ENCODE peak calls at places on chromosome 11, in seven cellular contexts. N is IMR-90, X is H9, D is mesenchymal stem cell, W is mesendoderm, G is H1, M is neuronal stem cell. C is an unnamed sample.

GRCh38 chr11:11608783-11609232 is 13.0 kb downstream of the GALNT18 start:
- DNase-seq in N (peak; percentile 71), X (no peak), D (peak; percentile 33), W (no peak), G (no peak), M (no peak), C (peak; percentile 77)

GRCh38 chr11:32447252-32447651 is 11.9 kb upstream of the WT1 start:
- DNase-seq in N (no peak), X (no peak), D (no peak), W (peak; percentile 7), G (no peak), M (no peak), C (no peak)

GRCh38 chr11:1260023-1260501 is 37.2 kb downstream of the MUC5B start:
- DNase-seq in N (no peak), X (peak; percentile 57), D (peak; percentile 10), W (peak; percentile 22), G (no peak), M (no peak), C (no peak)

GRCh38 chr11:86671386-86672006 is 920 bp downstream of the ME3 start:
- DNase-seq in N (no peak), X (peak; percentile 37), D (no peak), W (no peak), G (peak; percentile 66), M (no peak), C (peak; percentile 15)

GRCh38 chr11:414333-414857 is 404 bp downstream of the SIGIRR start:
- DNase-seq in N (no peak), X (no peak), D (no peak), W (no peak), G (peak; percentile 49), M (no peak), C (no peak)

GRCh38 chr11:12031856-12032526 is 23.6 kb upstream of the DKK3 start:
- DNase-seq in N (no peak), X (no peak), D (no peak), W (no peak), G (no peak), M (no peak), C (no peak)

GRCh38 chr11:16911186-16911585 is 103.0 kb downstream of the PLEKHA7 start:
- DNase-seq in N (no peak), X (no peak), D (no peak), W (no peak), G (no peak), M (no peak), C (no peak)

GRCh38 chr11:34427171-34427805 is 11.4 kb upstream of the CAT start:
- DNase-seq in N (peak; percentile 72), X (no peak), D (peak; percentile 13), W (peak; percentile 11), G (no peak), M (no peak), C (peak; percentile 19)

GRCh38 chr11:31233425-31233824 is 136.1 kb downstream of the DCDC1 start:
- DNase-seq in N (no peak), X (no peak), D (no peak), W (peak; percentile 40), G (no peak), M (no peak), C (peak; percentile 24)

GRCh38 chr11:117457031-117457785 is 129.6 kb downstream of the CEP164 start:
- DNase-seq in N (no peak), X (no peak), D (no peak), W (no peak), G (no peak), M (no peak), C (no peak)

GRCh38 chr11:121086866-121087265 is 14.2 kb upstream of the TECTA start:
- DNase-seq in N (peak; percentile 19), X (no peak), D (no peak), W (no peak), G (no peak), M (no peak), C (peak; percentile 77)

GRCh38 chr11:84740050-84740449 is 887.1 kb downstream of the DLG2 start:
- DNase-seq in N (no peak), X (no peak), D (no peak), W (no peak), G (no peak), M (no peak), C (no peak)

GRCh38 chr11:1032310-1032891 is 4.1 kb downstream of the MUC6 start:
- DNase-seq in N (no peak), X (no peak), D (no peak), W (no peak), G (no peak), M (no peak), C (no peak)

GRCh38 chr11:95231881-95232605 is 1.0 kb upstream of the SESN3 start:
- DNase-seq in N (no peak), X (peak; percentile 87), D (peak; percentile 63), W (peak; percentile 70), G (peak; percentile 79), M (no peak), C (no peak)

GRCh38 chr11:55357560-55358184 is 10.1 kb upstream of the OR4A15 start:
- DNase-seq in N (no peak), X (no peak), D (no peak), W (peak; percentile 5), G (no peak), M (no peak), C (no peak)

GRCh38 chr11:70292863-70293262 is 22.4 kb downstream of the PPFIA1 start:
- DNase-seq in N (no peak), X (no peak), D (no peak), W (no peak), G (no peak), M (no peak), C (no peak)

GRCh38 chr11:64897381-64898075 is 19.1 kb upstream of the EHD1 start:
- DNase-seq in N (no peak), X (no peak), D (no peak), W (no peak), G (no peak), M (no peak), C (no peak)

GRCh38 chr11:95674669-95675358 is 114.8 kb downstream of the FAM76B start:
- DNase-seq in N (no peak), X (no peak), D (no peak), W (no peak), G (no peak), M (no peak), C (no peak)

GRCh38 chr11:1087961-1088926 is 13.6 kb downstream of the MUC2 start:
- DNase-seq in N (no peak), X (peak; percentile 69), D (no peak), W (no peak), G (no peak), M (no peak), C (no peak)

GRCh38 chr11:118892515-118892914 is 8.8 kb downstream of the CXCR5 start:
- DNase-seq in N (no peak), X (no peak), D (no peak), W (no peak), G (no peak), M (no peak), C (no peak)

GRCh38 chr11:61907282-61907681 is 10.1 kb downstream of the RAB3IL1 start:
- DNase-seq in N (no peak), X (no peak), D (no peak), W (no peak), G (no peak), M (no peak), C (no peak)

GRCh38 chr11:93908689-93909088 is 58.3 kb upstream of the VSTM5 start:
- DNase-seq in N (peak; percentile 91), X (no peak), D (peak; percentile 56), W (peak; percentile 57), G (no peak), M (no peak), C (no peak)

GRCh38 chr11:68142028-68142412 is 20.8 kb upstream of the CHKA start:
- DNase-seq in N (no peak), X (no peak), D (no peak), W (no peak), G (no peak), M (no peak), C (no peak)

GRCh38 chr11:118338637-118339061 is 3.9 kb downstream of the CD3D start:
- DNase-seq in N (no peak), X (no peak), D (no peak), W (peak; percentile 22), G (no peak), M (no peak), C (no peak)

GRCh38 chr11:73245461-73245860 is 26.7 kb upstream of the P2RY6 start:
- DNase-seq in N (no peak), X (no peak), D (no peak), W (no peak), G (no peak), M (no peak), C (peak; percentile 8)

GRCh38 chr11:9266926-9267325 is 1.8 kb upstream of the DENND5A start:
- DNase-seq in N (no peak), X (no peak), D (no peak), W (no peak), G (no peak), M (no peak), C (no peak)

GRCh38 chr11:6438979-6439571 is 1.7 kb downstream of the HPX start:
- DNase-seq in N (peak; percentile 59), X (peak; percentile 68), D (peak; percentile 61), W (peak; percentile 83), G (peak; percentile 54), M (peak; percentile 15), C (peak; percentile 37)

GRCh38 chr11:27201454-27202302 is 161.1 kb downstream of the BBOX1 start:
- DNase-seq in N (peak; percentile 48), X (no peak), D (peak; percentile 80), W (no peak), G (no peak), M (no peak), C (no peak)

GRCh38 chr11:63874511-63874910 is 35.6 kb downstream of the MARK2 start:
- DNase-seq in N (no peak), X (no peak), D (no peak), W (no peak), G (no peak), M (no peak), C (peak; percentile 16)
- H4K8ac ChIP-seq in N (no peak overlapping the region), X (no peak overlapping the region), D (no peak overlapping the region), W (no peak overlapping the region), G (no peak overlapping the region), M (no peak overlapping the region), C (no peak overlapping the region)

GRCh38 chr11:78205691-78206090 is 17.0 kb downstream of the USP35 start:
- DNase-seq in N (no peak), X (no peak), D (no peak), W (no peak), G (no peak), M (no peak), C (no peak)
- H3K23ac ChIP-seq in N (no peak overlapping the region), X (no peak overlapping the region), D (no peak overlapping the region), W (no peak overlapping the region), G (no peak overlapping the region), M (no peak overlapping the region), C (no peak overlapping the region)

GRCh38 chr11:20795005-20795404 is 125.6 kb downstream of the NELL1 start:
- DNase-seq in N (no peak), X (no peak), D (no peak), W (peak; percentile 7), G (no peak), M (no peak), C (no peak)

DNA sequence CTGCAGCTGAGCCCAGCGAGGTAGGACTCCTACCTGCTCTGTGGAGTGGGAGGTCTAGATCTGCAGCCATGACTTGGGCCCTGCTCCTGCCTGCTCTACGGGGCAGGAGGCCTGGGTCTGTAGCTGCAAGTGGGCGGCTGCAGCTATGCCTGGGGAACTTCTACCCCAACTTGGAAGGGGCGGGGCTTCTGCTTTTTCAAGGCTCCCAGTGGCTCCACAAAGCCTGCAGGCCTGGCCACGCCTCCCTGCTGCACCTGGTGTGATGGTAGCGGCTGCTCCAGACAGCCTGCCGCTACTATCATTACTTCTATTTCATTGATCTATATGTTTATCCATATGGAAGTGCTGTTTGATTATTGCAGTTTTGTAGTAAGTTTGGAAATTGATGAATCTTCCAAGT is 121.2 kb downstream of the NELL1 start:
- DNase-seq in N (no peak), X (peak; percentile 85), D (no peak), W (no peak), G (peak; percentile 55), M (no peak), C (no peak)
- H4K8ac ChIP-seq in N (no peak overlapping the region), X (no peak overlapping the region), D (no peak overlapping the region), W (no peak overlapping the region), G (no peak overlapping the region), M (no peak overlapping the region), C (no peak overlapping the region)

GRCh38 chr11:125174686-125175085 is 10.1 kb downstream of the PKNOX2 start:
- DNase-seq in N (no peak), X (no peak), D (no peak), W (no peak), G (no peak), M (no peak), C (no peak)
- H3K23ac ChIP-seq in N (no peak overlapping the region), X (no peak overlapping the region), D (no peak overlapping the region), W (no peak overlapping the region), G (no peak overlapping the region), M (no peak overlapping the region), C (no peak overlapping the region)

C was measured in trophoblast cell.